ENCODE peak calls at places on chromosomes 1 and 21, in four cellular contexts. W is right atrium auricular region, U is HFF-Myc, K is neuronal stem cell. V is an unnamed sample.

GRCh38 chr21:33115586-33116541 is 45.9 kb downstream of the OLIG1 start:
- DNase-seq in U (no peak), W (no peak), K (no peak), V (no peak)

GRCh38 chr1:36717431-36717830 is 234.7 kb upstream of the CSF3R start:
- DNase-seq in U (no peak), W (no peak), K (no peak), V (no peak)

GRCh38 chr1:29685387-29685786 is 449.1 kb downstream of the PTPRU start:
- DNase-seq in K (no peak), U (no peak), W (peak; percentile 50), V (peak; percentile 50)

GRCh38 chr1:100034465-100034864 is 64.7 kb downstream of the SLC35A3 start:
- DNase-seq in K (no peak), W (no peak), U (no peak), V (no peak)

GRCh38 chr1:202968895-202969295 is 1.8 kb upstream of the CYB5R1 start:
- DNase-seq in U (peak; percentile 46), K (peak; percentile 36), W (peak; percentile 70), V (peak; percentile 74)

GRCh38 chr1:228867093-228867950 is 132.0 kb downstream of the RHOU start:
- DNase-seq in U (no peak), K (no peak), W (no peak), V (no peak)

GRCh38 chr1:55650449-55650848 is 435.3 kb upstream of the USP24 start:
- DNase-seq in K (no peak), W (no peak), U (no peak), V (no peak)

GRCh38 chr1:76141898-76142297 is 67.4 kb downstream of the ST6GALNAC3 start:
- DNase-seq in K (no peak), U (no peak), W (no peak), V (no peak)

GRCh38 chr1:155062702-155063411 is 683 bp upstream of the EFNA4 start:
- DNase-seq in U (no peak), K (peak; percentile 73), W (no peak), V (no peak)

GRCh38 chr1:183081402-183082110 is 58.3 kb downstream of the LAMC1 start:
- DNase-seq in W (no peak), K (no peak), U (no peak), V (no peak)

GRCh38 chr1:209870151-209870831 is 42.5 kb downstream of the UTP25 start:
- DNase-seq in U (peak; percentile 59), K (no peak), W (no peak), V (no peak)

DNA sequence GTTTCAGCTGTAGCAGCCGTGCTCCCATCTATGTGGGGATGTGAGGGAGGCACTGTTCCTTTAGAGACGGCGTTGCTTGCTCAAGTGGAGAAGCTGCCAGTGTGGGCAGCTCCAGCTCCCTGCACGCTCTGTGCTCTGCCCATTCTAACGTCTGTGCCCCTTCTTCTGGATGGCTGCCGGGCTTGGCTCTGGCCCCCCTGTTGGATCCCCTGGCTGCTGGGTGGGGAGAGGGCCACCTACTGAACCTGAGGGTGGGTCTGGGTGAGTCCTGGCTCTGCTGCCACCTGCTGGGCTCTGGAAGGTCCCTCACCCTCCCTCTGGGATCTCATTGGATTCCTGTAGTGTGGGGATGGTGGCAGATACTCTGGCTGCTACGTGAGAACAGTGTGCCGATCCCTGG is 5.0 kb downstream of the PFKL start:
- DNase-seq in W (no peak), U (no peak), K (peak; percentile 42), V (no peak)
- H3K4me3 ChIP-seq in W (no peak overlapping the region), U (no peak overlapping the region), K (no peak overlapping the region), V (no peak overlapping the region)

GRCh38 chr1:118184737-118185082 is 318 bp downstream of the SPAG17 start:
- DNase-seq in W (no peak), U (no peak), K (peak; percentile 0), V (no peak)

GRCh38 chr1:118186026-118186425 is 998 bp upstream of the SPAG17 start:
- DNase-seq in W (no peak), K (no peak), U (no peak), V (no peak)

GRCh38 chr1:118185083-118185899 is at the start of gene SPAG17:
- DNase-seq in U (peak; percentile 62), W (peak; percentile 64), K (peak; percentile 84), V (peak; percentile 71)
- H3K4me3 ChIP-seq in U (peak within 1 kb of the TSS; percentile 34), W (no peak within 1 kb of the TSS), K (peak within 1 kb of the TSS; percentile 74), V (peak within 1 kb of the TSS; percentile 35)

DNA sequence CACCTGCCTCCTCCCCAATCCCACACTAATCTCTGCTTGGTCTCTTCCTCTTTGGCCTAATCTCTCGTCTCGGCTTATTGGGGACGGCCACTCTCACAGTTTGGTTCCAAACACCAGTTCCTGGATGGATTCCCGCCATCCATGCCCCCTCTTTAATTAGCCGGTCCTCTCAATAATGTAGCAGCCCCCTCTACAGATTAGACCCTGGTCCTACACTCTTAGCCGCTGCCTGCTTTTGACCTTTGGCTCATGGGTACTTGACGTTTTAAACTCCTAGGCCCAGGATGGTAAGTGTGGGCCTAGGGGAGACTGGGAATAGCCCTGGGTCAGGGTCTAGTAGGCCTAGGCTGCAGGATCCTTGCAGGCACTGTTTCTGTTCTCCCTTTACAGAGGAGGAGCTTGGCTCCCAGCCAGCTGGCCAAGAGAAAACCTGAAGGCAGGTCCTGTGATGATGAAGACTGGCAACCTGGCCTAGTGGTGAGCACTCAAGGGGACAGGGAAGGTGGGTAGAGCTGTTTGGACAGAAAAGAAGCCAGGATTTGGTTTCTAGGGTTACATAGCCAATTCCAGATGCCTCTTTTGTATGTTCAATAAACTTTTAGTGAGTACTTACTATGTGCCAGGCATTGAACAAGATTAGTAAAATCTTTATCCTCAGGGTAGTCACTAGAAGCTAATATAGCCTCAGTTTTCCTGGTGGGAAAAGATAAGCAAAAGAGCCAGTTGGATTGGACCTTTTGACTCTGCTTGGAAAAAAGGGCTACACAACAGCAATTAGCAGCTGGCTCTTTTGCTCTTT is 758 bp downstream of the RAD54L start:
- DNase-seq in U (no peak), W (no peak), K (peak; percentile 21), V (no peak)
- H3K4me3 ChIP-seq in U (peak overlapping the region; percentile 70), W (peak overlapping the region; percentile 48), K (peak overlapping the region; percentile 95), V (peak overlapping the region; percentile 74)

DNA sequence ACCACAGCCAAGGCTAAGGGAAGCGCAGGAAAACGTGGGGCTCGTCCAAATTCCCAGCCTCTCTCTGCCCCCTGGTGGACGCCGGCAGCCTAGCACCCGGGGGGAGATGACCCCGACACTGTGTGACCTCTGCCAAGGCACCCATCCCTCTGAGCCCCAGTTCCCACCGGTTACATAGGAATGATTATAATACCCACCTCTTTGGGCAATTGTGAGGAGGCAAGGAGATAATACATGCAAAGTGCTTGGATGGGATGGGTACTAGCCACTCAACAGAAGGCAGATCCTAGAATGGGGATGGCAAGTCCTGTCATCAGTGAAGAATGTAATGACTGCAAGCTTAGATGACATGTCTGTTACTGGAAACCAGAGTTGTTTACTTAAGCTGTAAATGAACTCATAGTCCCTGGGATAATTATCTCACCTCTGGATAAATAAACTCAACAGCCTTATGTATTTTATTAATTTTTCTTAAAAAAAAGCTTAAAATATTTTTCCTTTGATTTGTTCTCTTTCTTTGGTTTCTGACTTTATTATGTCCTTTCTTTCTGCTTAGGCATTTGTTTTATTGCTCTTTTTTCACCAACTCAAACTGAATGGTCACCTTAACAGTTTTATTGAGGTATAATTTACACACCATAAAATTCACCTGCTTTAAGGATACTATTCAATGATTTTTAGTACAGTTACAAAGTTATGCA is 11.3 kb upstream of the BMP8B start:
- DNase-seq in K (peak; percentile 58), U (no peak), W (peak; percentile 62), V (peak; percentile 45)
- H3K4me3 ChIP-seq in K (no peak overlapping the region), U (no peak overlapping the region), W (no peak overlapping the region), V (no peak overlapping the region)